ENCODE peak calls at places on chromosomes 13 and 19, in five cellular contexts. D is neural crest cell, F is retinal pigment epithelial cell, A is neural progenitor cell, E is stomach. L is an unnamed sample.

GRCh38 chr13:68439821-68440220 is 1209.7 kb upstream of the PCDH9 start:
- DNase-seq in E (no peak), F (no peak), A (no peak), D (no peak), L (no peak)

GRCh38 chr19:49019242-49019932 is 2.5 kb upstream of the LHB start:
- DNase-seq in A (peak; percentile 77), E (peak; percentile 83), D (peak; percentile 39), F (no peak), L (peak; percentile 67)

GRCh38 chr19:6811906-6812305 is 39.4 kb downstream of the VAV1 start:
- DNase-seq in E (no peak), A (no peak), D (no peak), F (no peak), L (no peak)

GRCh38 chr19:47153266-47153665 is 22.6 kb downstream of the SAE1 start:
- DNase-seq in F (no peak), E (no peak), A (no peak), D (no peak), L (no peak)

GRCh38 chr13:52446265-52446664 is 4.2 kb downstream of the VPS36 start:
- DNase-seq in E (no peak), A (no peak), D (no peak), F (no peak), L (no peak)

GRCh38 chr13:90416519-90416918 is 931.0 kb upstream of the MIR17HG start:
- DNase-seq in D (no peak), A (no peak), F (no peak), E (no peak), L (no peak)

GRCh38 chr13:35478384-35479222 is 2.1 kb upstream of the MAB21L1 start:
- DNase-seq in D (peak; percentile 34), E (no peak), F (no peak), A (peak; percentile 82), L (no peak)

GRCh38 chr13:53873558-53873957 is 844.9 kb downstream of the OLFM4 start:
- DNase-seq in D (no peak), E (no peak), F (no peak), A (no peak), L (no peak)

GRCh38 chr19:18229474-18229873 is 3.2 kb upstream of the PDE4C start:
- DNase-seq in D (no peak), F (no peak), E (no peak), A (no peak), L (no peak)

GRCh38 chr19:10936661-10937084 is 8.1 kb downstream of the TIMM29 start:
- DNase-seq in A (peak; percentile 96), D (peak; percentile 59), F (no peak), E (peak; percentile 41), L (no peak)

GRCh38 chr13:42041684-42042035 is 6.8 kb upstream of the DGKH start:
- DNase-seq in A (peak; percentile 76), F (peak; percentile 24), E (peak; percentile 50), D (peak; percentile 43), L (no peak)

GRCh38 chr13:31614073-31614472 is 125.3 kb upstream of the RXFP2 start:
- DNase-seq in E (no peak), F (no peak), A (no peak), D (no peak), L (no peak)

GRCh38 chr19:5091576-5092215 is 122.8 kb downstream of the KDM4B start:
- DNase-seq in D (no peak), F (no peak), E (no peak), A (no peak), L (peak; percentile 51)

GRCh38 chr19:5092444-5092843 is 123.5 kb downstream of the KDM4B start:
- DNase-seq in E (no peak), A (no peak), F (no peak), D (no peak), L (no peak)

GRCh38 chr19:5089283-5089682 is 120.4 kb downstream of the KDM4B start:
- DNase-seq in D (no peak), F (no peak), A (no peak), E (no peak), L (no peak)

GRCh38 chr19:5090465-5090779 is 121.5 kb downstream of the KDM4B start:
- DNase-seq in E (no peak), D (no peak), A (no peak), F (no peak), L (no peak)

DNA sequence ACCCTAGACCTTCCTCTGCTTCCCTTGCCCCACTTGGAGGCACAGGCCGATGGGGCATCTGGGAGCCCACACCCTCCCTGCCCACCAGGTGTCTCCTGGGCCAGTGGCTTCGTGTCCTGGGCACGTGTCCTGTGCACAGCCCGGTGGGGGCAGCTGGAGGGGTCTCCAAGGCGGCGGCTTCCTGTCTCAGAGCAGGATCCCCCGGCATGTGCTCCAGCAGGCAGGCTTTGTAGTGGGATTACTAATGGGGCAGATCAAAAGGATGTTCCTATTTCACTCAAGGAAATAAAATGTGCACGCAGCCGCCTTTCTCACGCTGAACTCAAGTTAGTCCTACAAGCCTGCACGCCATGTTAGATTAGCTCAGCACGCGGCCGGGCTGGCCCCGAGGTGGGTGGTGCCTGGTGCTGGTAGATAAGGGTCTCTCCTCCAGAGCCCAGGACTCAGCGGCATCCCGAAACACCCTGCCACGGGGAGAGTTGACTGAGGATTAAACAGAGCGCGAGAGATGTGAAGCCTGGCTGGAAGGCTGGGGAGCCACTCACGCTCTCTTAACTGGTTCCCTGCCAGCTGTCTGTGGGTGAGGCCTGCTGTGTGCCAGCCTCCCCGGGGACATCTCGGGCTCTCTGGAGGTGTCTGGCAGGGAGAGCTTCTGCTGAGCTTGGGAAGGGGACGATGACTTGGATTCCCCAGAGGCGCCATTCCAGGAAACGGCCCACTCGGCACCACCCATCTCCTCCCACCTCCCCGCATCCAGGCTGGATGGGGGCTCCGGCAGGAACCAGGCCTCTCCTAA is 122.1 kb downstream of the KDM4B start:
- DNase-seq in E (peak; percentile 42), A (peak; percentile 73), F (peak; percentile 64), D (no peak), L (peak; percentile 64)
- TF ChIP-seq CTCF in E (no peak), A (peak; percentile 6), F (peak; percentile 11), D (no peak), L (no peak)

DNA sequence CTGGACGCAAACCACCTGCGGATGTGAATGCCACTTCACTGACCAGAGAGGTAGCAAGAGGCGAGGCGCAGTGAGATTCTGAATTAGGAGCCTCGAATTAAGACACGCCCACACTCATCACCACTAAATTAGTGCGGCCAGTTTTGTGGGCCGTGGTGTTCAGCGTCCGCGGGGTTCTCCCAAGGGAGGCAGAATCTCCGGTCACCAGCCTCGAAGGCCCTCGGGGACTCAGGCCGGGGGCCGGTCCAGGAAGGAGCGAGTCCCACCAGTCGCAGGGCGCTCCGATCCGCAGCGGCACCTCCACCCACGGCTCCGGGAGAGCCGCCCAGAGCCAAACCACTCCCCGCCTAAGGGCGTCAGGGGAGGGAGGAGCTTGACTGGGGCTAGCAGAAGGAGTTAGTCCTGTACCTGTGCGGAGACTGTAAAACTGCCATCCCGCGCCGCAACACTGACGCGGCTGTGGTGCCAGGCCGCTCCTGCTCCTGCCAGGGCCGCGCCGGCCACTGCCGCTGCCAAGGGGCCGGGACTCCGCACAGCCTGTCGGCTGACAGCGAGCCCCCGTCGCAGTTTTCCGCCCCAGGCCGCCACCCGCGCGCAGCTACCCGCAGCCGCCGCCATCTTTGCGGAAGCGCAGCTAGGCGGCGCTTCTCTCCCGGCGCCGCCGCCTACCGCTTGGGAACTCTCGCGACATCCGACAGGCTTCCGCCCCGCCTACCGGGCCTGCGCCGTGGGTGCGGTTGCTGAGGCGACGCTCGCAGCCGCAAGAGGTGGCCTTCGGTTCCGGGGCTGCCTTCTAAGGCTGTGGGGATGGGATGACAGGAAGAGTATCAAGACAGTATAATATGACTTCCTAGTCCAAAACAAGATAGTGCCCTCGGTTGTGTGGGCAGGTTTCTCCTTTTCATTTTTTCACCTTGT is at the start of gene MICU2:
- DNase-seq in A (peak; percentile 96), F (peak; percentile 88), E (peak; percentile 95), D (peak; percentile 84), L (peak; percentile 49)
- TF ChIP-seq CTCF in A (no peak), F (no peak), E (no peak), D (no peak), L (no peak)

GRCh38 chr13:110017379-110017778 is 231.0 kb upstream of the IRS2 start:
- DNase-seq in E (no peak), A (no peak), F (peak; percentile 84), D (no peak), L (no peak)
- TF ChIP-seq CTCF in E (no peak), A (no peak), F (no peak), D (no peak), L (no peak)

GRCh38 chr13:37602743-37603381 is 4.3 kb upstream of the POSTN start:
- DNase-seq in F (no peak), A (no peak), D (no peak), E (no peak), L (no peak)

DNA sequence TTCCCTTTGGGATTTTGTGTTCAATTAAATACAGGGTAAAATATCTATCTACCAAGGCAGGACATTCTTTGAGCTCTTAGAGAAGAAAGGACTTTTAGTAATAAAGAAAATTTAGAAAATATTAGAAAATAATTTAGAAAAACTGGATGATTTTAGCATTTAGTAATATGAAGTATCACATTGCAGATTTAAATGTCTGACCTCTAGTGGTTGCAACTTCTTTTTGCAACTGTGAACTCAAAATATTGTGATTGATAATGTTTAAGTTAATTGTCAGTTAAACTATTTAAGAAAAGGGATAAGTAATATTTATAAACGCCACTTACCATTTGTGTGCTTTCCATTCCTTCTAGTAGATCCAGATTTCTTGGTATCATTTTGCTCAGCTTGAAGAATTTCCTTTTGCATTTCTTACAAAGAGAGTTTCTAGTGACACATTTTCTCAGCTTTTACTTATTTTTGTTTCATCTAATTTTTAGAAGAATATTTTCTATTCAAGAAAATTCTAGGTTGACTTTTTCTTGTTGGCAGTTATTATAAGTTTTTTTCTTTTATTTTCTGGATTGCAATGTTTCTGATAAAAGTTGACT is 10.3 kb upstream of the POSTN start:
- DNase-seq in D (no peak), F (no peak), E (no peak), A (no peak), L (no peak)
- TF ChIP-seq CTCF in D (peak; percentile 65), F (peak; percentile 53), E (peak; percentile 32), A (peak; percentile 46), L (peak; percentile 25)

DNA sequence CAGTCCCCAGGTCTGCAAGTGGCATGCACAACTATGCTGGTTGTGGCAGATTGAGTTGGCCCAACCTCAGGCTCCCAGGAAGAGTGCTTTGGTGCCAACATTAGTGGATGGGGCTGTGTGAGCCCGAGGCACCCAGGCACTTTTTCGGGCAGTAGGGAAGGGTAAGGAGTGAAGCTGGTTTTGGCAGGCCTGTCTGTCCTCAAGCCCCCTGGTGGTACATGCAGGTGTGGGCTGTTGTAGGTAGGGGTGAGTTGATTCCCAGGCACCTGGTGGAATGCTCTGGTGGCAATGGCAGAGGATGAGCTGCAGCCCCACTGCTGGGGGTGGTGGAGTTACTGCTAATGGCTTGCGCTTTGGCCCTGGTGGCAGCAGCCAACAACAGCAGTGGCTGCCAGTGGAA is 723.7 kb upstream of the SLITRK1 start:
- DNase-seq in A (no peak), F (no peak), D (no peak), E (no peak), L (no peak)
- TF ChIP-seq CTCF in A (no peak), F (no peak), D (no peak), E (no peak), L (no peak)